ENCODE peak calls at places on chromosome 17, in nine cellular contexts. O is activated effector memory CD4-positive, alpha-beta T cell treated with Interleukin-2 at 50 U/mL for 16 hours; W is BE2C; F is foreskin fibroblast; N is activated CD4-positive, alpha-beta T cell treated with anti-CD3 and anti-CD28 coated beads, Interleukin-2, amount 50 U/mL, for 24 hours; M is cardiac fibroblast; K is T47D; E is activated CD4-positive, CD25-positive, alpha-beta regulatory T cell; Z is A549. A is an unnamed sample.

GRCh38 chr17:2124391-2124790 is 69.5 kb downstream of the HIC1 start:
- DNase-seq in O (no peak), W (no peak), F (no peak), N (no peak), M (no peak), K (no peak), E (no peak), Z (no peak), A (no peak)

GRCh38 chr17:66715745-66716156 is 119.2 kb upstream of the CACNG5 start:
- DNase-seq in O (no peak), W (no peak), F (peak), N (no peak), M (peak), K (peak), E (no peak), Z (peak), A (no peak)

GRCh38 chr17:21249911-21250703 is 3.1 kb downstream of the NATD1 start:
- DNase-seq in O (no peak), W (no peak), F (no peak), N (no peak), M (no peak), K (no peak), E (no peak), Z (no peak), A (no peak)

GRCh38 chr17:8420041-8420934 is 15.4 kb upstream of the NDEL1 start:
- DNase-seq in O (no peak), W (no peak), F (peak), N (no peak), M (peak), K (no peak), E (no peak), Z (no peak), A (no peak)

GRCh38 chr17:76574166-76574565 is 11.5 kb downstream of the ST6GALNAC2 start:
- DNase-seq in O (no peak), W (no peak), F (no peak), N (no peak), M (no peak), K (no peak), E (no peak), Z (no peak), A (no peak)

GRCh38 chr17:12909511-12909910 is 108.3 kb downstream of the ELAC2 start:
- DNase-seq in O (no peak), W (no peak), F (no peak), N (no peak), M (no peak), K (no peak), E (no peak), Z (no peak), A (no peak)

GRCh38 chr17:15456486-15456885 is 10.9 kb downstream of the CDRT4 start:
- DNase-seq in O (no peak), W (no peak), F (no peak), N (no peak), M (no peak), K (no peak), E (no peak), Z (no peak), A (no peak)

GRCh38 chr17:43814714-43815113 is 18.2 kb downstream of the MPP3 start:
- DNase-seq in O (no peak), W (no peak), F (peak), N (no peak), M (peak), K (no peak), E (no peak), Z (no peak), A (no peak)

GRCh38 chr17:35804658-35805192 is 4.6 kb upstream of the TAF15 start:
- DNase-seq in O (no peak), W (peak), F (peak), N (no peak), M (peak), K (peak), E (no peak), Z (peak), A (peak)

GRCh38 chr17:80785477-80786178 is 206.0 kb upstream of the CHMP6 start:
- DNase-seq in O (no peak), W (no peak), F (no peak), N (no peak), M (no peak), K (no peak), E (no peak), Z (no peak), A (no peak)

A was measured in activated T-helper 2 cell treated with anti-CD3 and anti-CD28 coated beads, Interferon-gamma antibody, Interleukin-2, Interleukin-4, amounts not matched to agents 10 μg/mL and 5 μg/mL and 100 μg/mL, durations not matched to agents 14 hours and 24 hours and 36 hours.